ENCODE peak calls at places on chromosomes 2 and 18, in ten cellular contexts. K, B, F, H, X, I, D, N, G and Z are unnamed samples.

GRCh38 chr2:72012886-72013574 is 134.6 kb downstream of the CYP26B1 start:
- DNase-seq in K (no peak), F (no peak), G (no peak), X (no peak), B (no peak), D (peak), N (peak), I (no peak), H (no peak), Z (peak)

GRCh38 chr2:144702051-144702450 is 182.1 kb upstream of the ZEB2 start:
- DNase-seq in D (no peak), B (no peak), K (no peak), I (no peak), F (no peak), H (no peak), G (no peak), N (no peak), X (no peak), Z (no peak)

GRCh38 chr18:58091099-58091611 is 47.1 kb downstream of the NEDD4L start:
- DNase-seq in G (no peak), N (no peak), H (peak), K (peak), F (no peak), B (no peak), D (no peak), I (peak), X (no peak), Z (no peak)

GRCh38 chr2:175048275-175048674 is 43.1 kb upstream of the CHN1 start:
- DNase-seq in X (no peak), K (no peak), D (no peak), F (no peak), B (no peak), H (no peak), I (no peak), G (no peak), N (no peak), Z (no peak)

GRCh38 chr2:212929116-212929515 is 222.3 kb downstream of the IKZF2 start:
- DNase-seq in X (no peak), D (no peak), B (no peak), K (no peak), G (no peak), F (no peak), I (no peak), N (no peak), H (peak), Z (no peak)

GRCh38 chr18:916562-916961 is 11.9 kb downstream of the ADCYAP1 start:
- DNase-seq in K (no peak), G (no peak), H (no peak), I (no peak), B (no peak), X (no peak), N (no peak), D (no peak), F (no peak), Z (no peak)

GRCh38 chr18:21269349-21269748 is 27.3 kb downstream of the GREB1L start:
- DNase-seq in G (no peak), H (no peak), I (no peak), B (no peak), K (no peak), F (no peak), X (no peak), N (no peak), D (no peak), Z (no peak)

GRCh38 chr2:61177727-61178549 is 15.9 kb downstream of the C2orf74 start:
- DNase-seq in H (no peak), K (peak), D (no peak), I (peak), X (peak), N (peak), G (peak), B (peak), F (peak), Z (no peak)

GRCh38 chr2:34261701-34262100 is 662.6 kb upstream of the FAM98A start:
- DNase-seq in H (no peak), I (no peak), G (no peak), B (no peak), X (no peak), K (no peak), F (no peak), N (no peak), D (no peak), Z (no peak)

GRCh38 chr2:9057939-9058761 is 54.7 kb upstream of the MBOAT2 start:
- DNase-seq in I (no peak), D (no peak), F (no peak), N (no peak), H (no peak), G (peak), B (peak), X (no peak), K (no peak), Z (peak)

DNA sequence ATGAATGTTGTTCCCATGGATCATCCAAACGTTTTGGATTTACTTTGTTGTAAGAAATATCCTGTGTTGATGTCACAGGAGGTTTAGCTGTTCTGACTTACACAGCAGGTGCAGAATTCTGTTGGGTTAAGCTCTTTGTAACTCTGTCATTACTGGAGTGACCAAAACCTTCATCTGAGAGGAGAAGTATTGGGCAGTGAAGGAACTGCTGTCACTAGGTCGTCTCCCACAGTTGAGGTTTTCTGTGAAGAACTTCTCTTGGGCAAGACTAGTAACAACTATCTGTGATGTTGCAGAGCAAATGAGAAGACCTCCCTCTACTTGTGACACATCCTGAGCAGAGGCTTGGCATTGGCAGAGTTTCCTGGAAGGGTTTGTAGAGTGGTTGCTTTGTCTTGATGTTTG is 2.9 kb downstream of the SPTBN1 start:
- DNase-seq in N (no peak), X (no peak), K (peak), I (no peak), F (no peak), D (no peak), B (peak), H (no peak), G (peak), Z (no peak)
- H3K4me3 ChIP-seq in N (peak), X (no peak), K (peak), I (no peak), F (no peak), D (no peak), B (peak), H (no peak), G (peak), Z (no peak)

DNA sequence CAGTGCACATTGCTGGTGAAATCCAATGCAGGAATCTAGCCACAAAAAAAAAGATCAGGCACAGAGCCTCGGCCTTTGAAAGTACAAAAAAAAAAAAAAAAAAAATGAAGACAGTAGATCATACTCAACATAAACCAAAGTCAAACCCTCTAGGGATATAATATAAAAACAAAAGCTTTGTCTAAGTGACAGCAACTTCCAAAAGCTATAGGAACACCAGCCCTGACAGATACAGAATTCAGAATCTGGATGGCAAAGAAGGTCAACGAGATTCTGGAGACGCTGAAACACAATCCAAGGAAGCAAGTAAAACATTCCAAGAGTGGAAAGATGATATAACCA is 54.0 kb upstream of the SCN1A start:
- DNase-seq in I (no peak), X (no peak), F (no peak), H (no peak), N (no peak), B (no peak), G (no peak), K (no peak), D (no peak), Z (no peak)
- H3K4me3 ChIP-seq in I (no peak), X (no peak), F (no peak), H (no peak), N (no peak), B (no peak), G (no peak), K (no peak), D (no peak), Z (no peak)

GRCh38 chr2:161427413-161428239 is 11.5 kb downstream of the TBR1 start:
- DNase-seq in H (no peak), I (no peak), N (peak), G (no peak), F (no peak), D (no peak), X (peak), K (no peak), B (no peak), Z (no peak)
- H3K4me3 ChIP-seq in H (no peak), I (no peak), N (no peak), G (no peak), F (peak), D (no peak), X (no peak), K (no peak), B (peak), Z (peak)

GRCh38 chr2:85852979-85853498 is 35.8 kb downstream of the ST3GAL5 start:
- DNase-seq in X (no peak), D (no peak), G (no peak), K (no peak), I (peak), F (peak), B (peak), N (no peak), H (no peak), Z (no peak)
- H3K4me3 ChIP-seq in X (no peak), D (no peak), G (no peak), K (no peak), I (no peak), F (peak), B (peak), N (no peak), H (no peak), Z (no peak)

GRCh38 chr18:11987527-11987926 is 6.2 kb downstream of the IMPA2 start:
- DNase-seq in D (no peak), B (no peak), H (no peak), F (no peak), N (peak), G (peak), X (no peak), K (no peak), I (no peak), Z (no peak)
- H3K4me3 ChIP-seq in D (no peak), B (no peak), H (no peak), F (no peak), N (no peak), G (no peak), X (no peak), K (no peak), I (no peak), Z (no peak)

DNA sequence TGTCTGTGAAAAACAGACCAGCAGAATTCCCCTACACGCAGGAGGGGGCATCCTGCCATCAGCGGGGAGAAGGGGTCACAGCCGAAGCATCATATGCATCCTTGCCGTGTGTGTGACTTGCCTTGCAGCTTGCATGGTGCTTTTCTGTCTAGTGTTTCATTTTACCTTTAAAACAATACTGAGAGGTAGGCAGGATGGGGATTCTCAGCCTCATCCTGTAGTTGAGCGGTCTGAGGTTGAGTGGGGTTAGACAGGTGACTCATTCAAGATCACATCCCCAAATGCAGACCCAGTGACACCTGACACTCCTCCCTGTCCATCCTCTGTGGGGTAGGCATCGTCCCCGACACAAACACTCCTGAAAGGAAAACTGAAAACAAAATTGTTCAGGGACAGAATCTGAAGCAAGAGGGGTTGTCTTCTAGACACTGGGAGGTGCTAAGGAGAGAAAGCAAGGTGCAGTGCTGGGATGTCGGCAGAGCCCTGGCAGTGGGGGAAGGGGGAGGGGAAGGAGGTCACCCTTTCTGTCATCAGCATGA is 7.9 kb downstream of the ARL4C start:
- DNase-seq in B (no peak), H (no peak), N (no peak), F (peak), G (no peak), I (no peak), X (no peak), K (no peak), D (no peak), Z (no peak)
- H3K4me3 ChIP-seq in B (no peak), H (no peak), N (no peak), F (peak), G (no peak), I (no peak), X (no peak), K (no peak), D (no peak), Z (no peak)

GRCh38 chr2:189625636-189626035 is 35.6 kb upstream of the ASNSD1 start:
- DNase-seq in N (no peak), X (no peak), H (no peak), K (no peak), F (no peak), D (no peak), G (no peak), I (no peak), B (no peak), Z (no peak)

GRCh38 chr2:189627789-189628188 is 33.5 kb upstream of the ASNSD1 start:
- DNase-seq in D (no peak), H (no peak), F (no peak), G (no peak), K (no peak), N (no peak), I (no peak), B (no peak), X (no peak), Z (no peak)

GRCh38 chr2:189629553-189630453 is 31.5 kb upstream of the ASNSD1 start:
- DNase-seq in B (peak), H (no peak), D (no peak), F (no peak), N (no peak), G (peak), X (no peak), K (no peak), I (no peak), Z (no peak)

GRCh38 chr2:189631849-189632248 is 29.4 kb upstream of the ASNSD1 start:
- DNase-seq in X (no peak), F (no peak), B (peak), N (no peak), D (no peak), I (no peak), H (no peak), K (no peak), G (no peak), Z (no peak)

GRCh38 chr2:189628817-189629552 is 32.3 kb upstream of the ASNSD1 start:
- DNase-seq in X (no peak), I (no peak), N (no peak), F (no peak), D (no peak), K (no peak), H (no peak), G (peak), B (no peak), Z (no peak)
- H3K4me3 ChIP-seq in X (no peak), I (no peak), N (no peak), F (no peak), D (no peak), K (no peak), H (no peak), G (no peak), B (no peak), Z (no peak)

DNA sequence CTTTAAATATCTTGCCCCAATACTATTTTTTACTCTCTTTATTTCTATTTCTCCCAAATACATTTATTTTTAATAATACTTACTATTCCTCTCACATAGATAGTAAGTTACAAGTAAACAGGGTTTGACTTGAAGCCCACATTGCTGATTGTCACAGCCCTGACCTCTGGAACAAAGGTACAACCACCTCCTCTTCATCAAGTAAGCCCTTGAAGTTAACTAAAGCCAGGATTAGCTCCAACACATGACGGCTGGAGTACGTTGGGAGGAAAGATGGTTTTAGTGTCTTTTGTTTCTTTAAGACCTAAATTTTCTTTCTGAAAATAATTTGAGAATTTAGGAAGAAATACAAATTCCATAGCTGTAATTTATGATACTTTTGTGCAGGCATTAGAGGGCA is 951 bp downstream of the MYOM1 start:
- DNase-seq in X (no peak), B (no peak), I (no peak), K (no peak), D (no peak), H (no peak), F (no peak), G (no peak), N (no peak), Z (no peak)
- H3K4me3 ChIP-seq in X (no peak), B (no peak), I (no peak), K (no peak), D (no peak), H (no peak), F (no peak), G (no peak), N (no peak), Z (no peak)

GRCh38 chr2:55809875-55810620 is 113.5 kb downstream of the EFEMP1 start:
- DNase-seq in B (peak), D (no peak), N (no peak), F (no peak), K (no peak), X (no peak), H (peak), I (no peak), G (peak), Z (no peak)
- H3K4me3 ChIP-seq in B (no peak), D (no peak), N (no peak), F (no peak), K (no peak), X (no peak), H (no peak), I (no peak), G (no peak), Z (no peak)

DNA sequence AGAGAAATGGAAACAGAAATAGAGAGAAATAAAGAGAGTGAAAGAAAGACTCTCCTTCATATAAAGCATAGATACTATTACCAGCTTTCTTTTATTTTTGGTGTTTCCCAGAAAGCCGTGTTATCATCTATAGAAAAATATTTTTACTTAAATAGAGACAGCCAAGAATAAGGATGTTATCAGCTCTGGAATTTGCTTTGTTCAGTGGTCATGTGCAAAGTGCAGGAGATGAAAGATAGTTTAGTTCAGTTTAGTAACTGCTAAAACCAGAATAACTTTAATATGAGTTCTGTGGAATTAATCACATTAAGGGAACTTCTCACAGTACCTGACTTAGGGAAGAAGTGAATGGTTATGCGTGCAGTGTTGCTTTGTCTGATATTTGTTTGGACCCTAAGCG is 140.4 kb downstream of the CALCRL start:
- DNase-seq in I (no peak), K (no peak), H (no peak), D (no peak), G (peak), X (no peak), N (no peak), B (no peak), F (no peak), Z (no peak)
- H3K4me3 ChIP-seq in I (no peak), K (no peak), H (no peak), D (no peak), G (no peak), X (no peak), N (no peak), B (no peak), F (no peak), Z (no peak)